ENCODE peak calls at places on chromosomes 7 and 10, in nine cellular contexts. I is mammary epithelial cell; K is lung; P is CD8-positive, alpha-beta memory T cell; H is A549; Z is mesendoderm; A is aorta; M is brain microvascular endothelial cell; X is PC-9. Q is an unnamed sample.

GRCh38 chr7:22195402-22195801 is 161.6 kb downstream of the RAPGEF5 start:
- DNase-seq in A (no peak), H (no peak), K (no peak), Z (no peak), X (no peak), M (no peak), I (no peak), P (no peak), Q (no peak)

GRCh38 chr7:147535619-147536200 is 1054.9 kb upstream of the C7orf33 start:
- DNase-seq in K (no peak), H (no peak), M (peak; percentile 34), Z (no peak), P (no peak), A (no peak), X (no peak), I (peak; percentile 8), Q (no peak)

GRCh38 chr10:88065384-88066049 is 202.1 kb downstream of the PTEN start:
- DNase-seq in M (peak; percentile 12), Z (no peak), K (no peak), A (no peak), X (no peak), I (no peak), P (no peak), H (no peak), Q (no peak)

GRCh38 chr10:46229144-46229563 is 57.6 kb upstream of the ANTXRL start:
- DNase-seq in A (no peak), K (no peak), Z (peak; percentile 84), M (no peak), P (peak; percentile 11), X (peak; percentile 33), I (no peak), H (peak; percentile 56), Q (peak; percentile 39)

GRCh38 chr10:45373783-45374450 is at the start of gene ALOX5:
- DNase-seq in X (peak; percentile 91), A (peak; percentile 86), I (no peak), K (peak; percentile 82), Z (peak; percentile 66), H (no peak), M (no peak), P (peak; percentile 33), Q (peak; percentile 61)

GRCh38 chr10:89327803-89328441 is at the start of gene IFIT3:
- DNase-seq in A (peak; percentile 80), K (peak; percentile 68), Z (peak; percentile 72), X (peak; percentile 36), P (peak; percentile 31), H (peak; percentile 77), I (peak; percentile 67), M (peak; percentile 91), Q (peak; percentile 80)

GRCh38 chr7:76358053-76358477 is 726 bp downstream of the YWHAG start:
- DNase-seq in A (peak; percentile 87), Z (peak; percentile 60), X (peak; percentile 42), K (peak; percentile 68), P (no peak), I (peak; percentile 33), M (no peak), H (peak; percentile 44), Q (peak; percentile 86)

GRCh38 chr7:143322646-143323343 is 6.9 kb downstream of the CLCN1 start:
- DNase-seq in P (no peak), I (no peak), K (no peak), H (no peak), A (no peak), M (no peak), X (no peak), Z (no peak), Q (no peak)

GRCh38 chr10:113739031-113739430 is 12.5 kb upstream of the PLEKHS1 start:
- DNase-seq in Z (no peak), H (no peak), P (no peak), I (no peak), M (no peak), K (no peak), X (no peak), A (no peak), Q (no peak)

GRCh38 chr7:131600578-131600977 is 44.1 kb upstream of the PODXL start:
- DNase-seq in H (peak; percentile 51), P (no peak), M (peak; percentile 67), K (no peak), I (no peak), Z (no peak), X (no peak), A (no peak), Q (no peak)

GRCh38 chr10:97713828-97714400 is 384 bp downstream of the MARVELD1 start:
- DNase-seq in A (peak; percentile 85), M (peak; percentile 53), K (peak; percentile 66), Z (peak; percentile 91), P (peak; percentile 43), X (peak; percentile 46), I (peak; percentile 81), H (peak; percentile 88), Q (peak; percentile 85)

GRCh38 chr7:123763191-123763661 is 14.4 kb upstream of the WASL start:
- DNase-seq in K (no peak), X (no peak), P (no peak), Z (no peak), H (no peak), A (no peak), I (no peak), M (no peak), Q (no peak)

GRCh38 chr7:139753079-139753692 is 24.6 kb downstream of the HIPK2 start:
- DNase-seq in I (no peak), H (peak; percentile 36), X (no peak), M (no peak), P (no peak), K (no peak), A (no peak), Z (peak; percentile 21), Q (no peak)

GRCh38 chr7:71345485-71345884 is 213.5 kb downstream of the GALNT17 start:
- DNase-seq in X (no peak), A (no peak), K (no peak), M (no peak), Z (no peak), P (no peak), H (no peak), I (no peak), Q (no peak)

GRCh38 chr10:97522071-97522470 is 23.3 kb downstream of the UBTD1 start:
- DNase-seq in M (no peak), K (no peak), P (no peak), Z (no peak), A (no peak), H (no peak), I (no peak), X (no peak), Q (no peak)

GRCh38 chr7:41162612-41163011 is 540.3 kb downstream of the INHBA start:
- DNase-seq in H (no peak), I (no peak), Z (no peak), K (no peak), P (no peak), A (no peak), X (no peak), M (no peak), Q (no peak)

GRCh38 chr10:132996603-132997343 is 54.4 kb upstream of the CFAP46 start:
- DNase-seq in I (no peak), P (no peak), K (no peak), A (no peak), H (no peak), M (no peak), Z (no peak), X (no peak), Q (no peak)

GRCh38 chr10:110423650-110424049 is 74.1 kb upstream of the DUSP5 start:
- DNase-seq in P (no peak), Z (no peak), M (no peak), A (peak; percentile 57), H (no peak), I (no peak), K (no peak), X (no peak), Q (no peak)

GRCh38 chr7:44961844-44962482 is 16.9 kb downstream of the MYO1G start:
- DNase-seq in Z (no peak), X (no peak), P (no peak), K (no peak), I (no peak), A (no peak), H (no peak), M (no peak), Q (no peak)
- H3K4me3 ChIP-seq in Z (no peak overlapping the region), X (no peak overlapping the region), P (no peak overlapping the region), K (no peak overlapping the region), I (peak overlapping the region; percentile 40), A (no peak overlapping the region), H (no peak overlapping the region), M (no peak overlapping the region), Q (peak overlapping the region; percentile 52)

DNA sequence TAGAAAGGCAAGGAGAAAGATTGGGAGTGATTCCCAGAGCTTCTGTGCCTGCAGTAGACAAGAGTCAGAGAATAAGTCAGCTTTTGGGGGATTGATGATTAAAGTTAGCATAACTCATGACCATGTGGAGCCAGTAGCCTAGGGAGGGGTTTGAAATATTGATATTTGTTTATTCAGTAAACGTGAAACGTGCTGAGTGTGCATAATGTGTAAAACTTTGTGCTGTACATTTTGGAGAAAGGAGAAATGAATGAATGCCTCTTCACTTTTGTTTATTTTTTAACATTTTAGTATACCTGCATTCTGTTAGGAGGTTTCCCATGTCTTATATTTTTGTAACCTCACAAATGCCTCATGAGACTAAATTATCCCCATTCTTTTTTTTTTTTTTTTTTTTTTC is 272.3 kb downstream of the SORCS3 start:
- DNase-seq in K (no peak), A (no peak), Z (no peak), P (no peak), I (no peak), H (no peak), X (no peak), M (no peak), Q (no peak)
- H3K27ac ChIP-seq in K (no peak overlapping the region), A (no peak overlapping the region), Z (no peak overlapping the region), P (no peak overlapping the region), I (no peak overlapping the region), H (no peak overlapping the region), X (no peak overlapping the region), M (no peak overlapping the region), Q (no peak overlapping the region)

GRCh38 chr7:87159538-87159937 is 7.3 kb downstream of the DMTF1 start:
- DNase-seq in M (no peak), A (no peak), H (no peak), Z (no peak), X (no peak), I (no peak), K (no peak), P (no peak), Q (no peak)
- H3K4me3 ChIP-seq in M (no peak overlapping the region), A (no peak overlapping the region), H (no peak overlapping the region), Z (no peak overlapping the region), X (no peak overlapping the region), I (no peak overlapping the region), K (no peak overlapping the region), P (no peak overlapping the region), Q (no peak overlapping the region)

DNA sequence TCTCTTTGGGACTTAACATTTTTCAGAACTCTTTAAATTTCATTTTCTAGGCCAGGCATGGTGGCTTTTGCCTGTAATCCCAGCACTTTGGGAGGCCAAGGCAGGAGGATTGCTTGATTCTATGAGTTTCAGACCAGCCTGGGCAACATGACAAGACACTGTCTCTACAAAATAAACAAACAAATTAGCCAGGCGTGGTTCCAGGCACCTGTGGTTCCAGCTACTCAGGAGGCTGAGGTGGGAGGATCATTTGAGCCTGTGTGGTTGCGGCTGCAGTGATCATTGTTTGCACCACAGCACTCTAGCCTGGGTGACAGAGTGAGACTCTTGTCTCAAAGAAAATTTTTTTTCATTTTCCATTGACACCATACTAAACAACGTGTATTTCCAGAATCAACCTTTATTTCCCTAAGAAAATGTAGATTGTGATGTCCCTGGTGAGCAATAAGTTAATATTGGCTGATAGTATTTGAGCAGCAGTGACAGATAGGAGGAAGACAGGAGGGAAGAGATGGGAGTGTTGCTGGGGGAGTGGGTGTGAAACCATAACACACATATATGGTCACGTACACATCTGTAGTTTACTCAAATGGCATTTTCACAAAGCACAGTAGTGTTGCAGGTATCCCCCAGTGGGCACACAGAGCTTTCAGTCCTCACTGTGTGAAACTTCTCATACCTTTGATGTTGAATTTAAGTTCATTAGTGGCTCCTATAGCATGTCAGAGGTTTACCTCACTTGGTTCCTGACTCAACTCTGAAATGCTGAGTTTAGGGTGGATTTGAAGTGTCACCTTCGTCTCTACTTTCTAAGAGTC is 205.6 kb downstream of the AUTS2 start:
- DNase-seq in K (no peak), H (no peak), M (no peak), Z (no peak), A (no peak), X (no peak), P (no peak), I (no peak), Q (no peak)
- H3K27ac ChIP-seq in K (no peak overlapping the region), H (no peak overlapping the region), M (no peak overlapping the region), Z (no peak overlapping the region), A (no peak overlapping the region), X (no peak overlapping the region), P (no peak overlapping the region), I (no peak overlapping the region), Q (no peak overlapping the region)

Q was measured in suprapubic skin.